ENCODE peak calls at places on chromosomes 2 and 18, in seven cellular contexts. One of them, this sample, is unnamed.

GRCh38 chr18:22691988-22692710 is 241.0 kb upstream of the RBBP8 start:
- DNase-seq in H9: no peak
- DNase-seq in IMR-90: peak
- DNase-seq in mesendoderm: no peak
- DNase-seq in mesenchymal stem cell: peak
- DNase-seq in neuronal stem cell: no peak
- DNase-seq in trophoblast cell: no peak
- DNase-seq in this sample: no peak

GRCh38 chr18:32289480-32290075 is 99.7 kb downstream of the MEP1B start:
- DNase-seq in H9: peak
- DNase-seq in IMR-90: peak
- DNase-seq in mesendoderm: peak
- DNase-seq in mesenchymal stem cell: peak
- DNase-seq in neuronal stem cell: peak
- DNase-seq in trophoblast cell: peak
- DNase-seq in this sample: no peak

GRCh38 chr2:105888625-105889024 is 143.9 kb downstream of the NCK2 start:
- DNase-seq in H9: no peak
- DNase-seq in IMR-90: no peak
- DNase-seq in mesendoderm: peak
- DNase-seq in mesenchymal stem cell: no peak
- DNase-seq in neuronal stem cell: no peak
- DNase-seq in trophoblast cell: no peak
- DNase-seq in this sample: no peak

GRCh38 chr18:35389095-35389618 is 12.0 kb upstream of the ZNF396 start:
- DNase-seq in H9: no peak
- DNase-seq in IMR-90: peak
- DNase-seq in mesendoderm: no peak
- DNase-seq in mesenchymal stem cell: peak
- DNase-seq in neuronal stem cell: no peak
- DNase-seq in trophoblast cell: no peak
- DNase-seq in this sample: no peak

GRCh38 chr18:34357944-34358580 is 133.3 kb upstream of the NOL4 start:
- DNase-seq in H9: no peak
- DNase-seq in IMR-90: no peak
- DNase-seq in mesendoderm: no peak
- DNase-seq in mesenchymal stem cell: no peak
- DNase-seq in neuronal stem cell: no peak
- DNase-seq in trophoblast cell: no peak
- DNase-seq in this sample: no peak

GRCh38 chr2:127001751-127002150 is 103.1 kb downstream of the TEX51 start:
- DNase-seq in H9: no peak
- DNase-seq in IMR-90: no peak
- DNase-seq in mesendoderm: no peak
- DNase-seq in mesenchymal stem cell: no peak
- DNase-seq in neuronal stem cell: no peak
- DNase-seq in trophoblast cell: no peak
- DNase-seq in this sample: no peak

GRCh38 chr2:170577356-170577755 is 137.8 kb upstream of the SP5 start:
- DNase-seq in H9: no peak
- DNase-seq in IMR-90: no peak
- DNase-seq in mesendoderm: no peak
- DNase-seq in mesenchymal stem cell: no peak
- DNase-seq in neuronal stem cell: no peak
- DNase-seq in trophoblast cell: no peak
- DNase-seq in this sample: no peak

GRCh38 chr2:170207901-170208300 is 30.0 kb downstream of the MYO3B start:
- DNase-seq in H9: no peak
- DNase-seq in IMR-90: no peak
- DNase-seq in mesendoderm: no peak
- DNase-seq in mesenchymal stem cell: no peak
- DNase-seq in neuronal stem cell: no peak
- DNase-seq in trophoblast cell: no peak
- DNase-seq in this sample: no peak

GRCh38 chr18:74831571-74832250 is 234.0 kb downstream of the ZNF407 start:
- DNase-seq in H9: no peak
- DNase-seq in IMR-90: peak
- DNase-seq in mesendoderm: no peak
- DNase-seq in mesenchymal stem cell: no peak
- DNase-seq in neuronal stem cell: no peak
- DNase-seq in trophoblast cell: no peak
- DNase-seq in this sample: no peak

GRCh38 chr2:3130889-3131635 is 246.6 kb downstream of the EIPR1 start:
- DNase-seq in H9: no peak
- DNase-seq in IMR-90: no peak
- DNase-seq in mesendoderm: peak
- DNase-seq in mesenchymal stem cell: peak
- DNase-seq in neuronal stem cell: peak
- DNase-seq in trophoblast cell: no peak
- DNase-seq in this sample: no peak

GRCh38 chr2:119201815-119202214 is 21.8 kb upstream of the STEAP3 start:
- DNase-seq in H9: no peak
- DNase-seq in IMR-90: no peak
- DNase-seq in mesendoderm: no peak
- DNase-seq in mesenchymal stem cell: no peak
- DNase-seq in neuronal stem cell: no peak
- DNase-seq in trophoblast cell: no peak
- DNase-seq in this sample: no peak

GRCh38 chr2:30232027-30232800 is 880 bp downstream of the LBH start:
- DNase-seq in H9: peak
- DNase-seq in IMR-90: peak
- DNase-seq in mesendoderm: peak
- DNase-seq in mesenchymal stem cell: peak
- DNase-seq in neuronal stem cell: peak
- DNase-seq in trophoblast cell: no peak
- DNase-seq in this sample: no peak

GRCh38 chr2:102789349-102790085 is 27.7 kb downstream of the TMEM182 start:
- DNase-seq in H9: no peak
- DNase-seq in IMR-90: no peak
- DNase-seq in mesendoderm: no peak
- DNase-seq in mesenchymal stem cell: no peak
- DNase-seq in neuronal stem cell: no peak
- DNase-seq in trophoblast cell: no peak
- DNase-seq in this sample: no peak

GRCh38 chr2:159101755-159102489 is 133.5 kb downstream of the TANC1 start:
- DNase-seq in H9: no peak
- DNase-seq in IMR-90: no peak
- DNase-seq in mesendoderm: no peak
- DNase-seq in mesenchymal stem cell: no peak
- DNase-seq in neuronal stem cell: no peak
- DNase-seq in trophoblast cell: no peak
- DNase-seq in this sample: no peak

GRCh38 chr18:39994521-39994920 is 1960.5 kb upstream of the PIK3C3 start:
- DNase-seq in H9: no peak
- DNase-seq in IMR-90: no peak
- DNase-seq in mesendoderm: peak
- DNase-seq in mesenchymal stem cell: no peak
- DNase-seq in neuronal stem cell: no peak
- DNase-seq in trophoblast cell: peak
- DNase-seq in this sample: no peak

GRCh38 chr2:216082805-216083204 is 1.1 kb downstream of the TMEM169 start:
- DNase-seq in H9: no peak
- DNase-seq in IMR-90: peak
- DNase-seq in mesendoderm: peak
- DNase-seq in mesenchymal stem cell: no peak
- DNase-seq in neuronal stem cell: no peak
- DNase-seq in trophoblast cell: no peak
- DNase-seq in this sample: no peak

DNA sequence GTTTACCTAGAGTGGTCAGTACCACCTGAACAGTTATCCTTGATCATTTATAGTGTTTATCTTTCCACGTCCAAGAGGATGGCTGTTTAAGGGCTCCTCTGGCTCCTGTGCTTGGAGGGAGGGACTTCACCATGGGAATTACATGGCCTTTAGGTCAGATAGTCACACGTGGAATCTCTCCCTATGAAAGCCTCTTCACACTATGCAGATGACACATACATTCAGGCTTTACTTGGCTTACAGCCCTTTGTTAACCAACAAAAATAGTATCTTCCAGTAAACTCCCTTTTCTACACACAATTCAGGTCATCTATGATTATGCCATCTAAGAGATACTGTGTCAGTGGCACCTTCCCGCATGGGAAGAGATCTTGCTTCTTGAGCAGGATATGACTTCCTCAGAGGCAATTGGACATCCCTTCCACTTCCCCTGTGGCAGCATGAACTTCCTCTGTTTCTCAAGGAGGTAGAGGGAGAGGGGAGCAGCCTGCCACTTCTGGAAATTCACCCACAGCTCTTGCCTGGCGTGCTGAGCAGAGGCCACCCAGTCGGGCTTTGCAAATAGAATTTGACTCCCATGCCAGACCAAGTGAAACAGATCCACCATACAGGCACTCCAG is 53.5 kb downstream of the COLEC12 start:
- DNase-seq in H9: no peak
- DNase-seq in IMR-90: peak
- DNase-seq in mesendoderm: no peak
- DNase-seq in mesenchymal stem cell: peak
- DNase-seq in neuronal stem cell: no peak
- DNase-seq in trophoblast cell: no peak
- DNase-seq in this sample: no peak
- H2BK5ac ChIP-seq in H9: no peak
- H2BK5ac ChIP-seq in IMR-90: no peak
- H2BK5ac ChIP-seq in mesendoderm: no peak
- H2BK5ac ChIP-seq in mesenchymal stem cell: no peak
- H2BK5ac ChIP-seq in neuronal stem cell: no peak
- H2BK5ac ChIP-seq in trophoblast cell: no peak
- H2BK5ac ChIP-seq in this sample: no peak

DNA sequence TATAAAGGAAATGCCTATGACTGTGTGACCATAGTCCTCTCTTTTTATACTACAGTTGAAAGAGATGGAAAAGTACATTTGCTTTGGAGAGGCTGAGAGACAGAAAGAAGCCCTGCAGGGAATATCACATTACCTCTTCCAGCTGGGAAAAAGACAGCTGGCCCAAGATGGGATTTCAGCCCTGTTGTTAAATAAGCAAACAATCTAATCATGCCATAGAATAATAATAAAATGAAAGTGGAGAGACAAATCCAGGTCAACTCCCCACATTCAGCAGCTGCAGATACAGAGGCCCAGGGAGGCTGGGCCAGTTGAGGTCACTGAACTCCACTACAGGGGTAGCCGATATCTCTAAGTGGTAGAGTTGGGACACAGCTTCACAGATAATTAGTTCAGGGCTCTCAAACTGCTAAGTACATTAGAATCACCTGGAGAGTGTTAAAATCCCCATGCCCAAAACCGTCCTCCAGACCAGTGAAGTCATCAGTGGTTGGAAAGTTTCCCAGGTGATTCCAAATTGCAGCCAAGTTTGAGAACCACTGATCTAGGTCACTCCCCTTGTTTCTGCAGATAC is 81.9 kb downstream of the MOGAT1 start:
- DNase-seq in H9: no peak
- DNase-seq in IMR-90: peak
- DNase-seq in mesendoderm: no peak
- DNase-seq in mesenchymal stem cell: peak
- DNase-seq in neuronal stem cell: peak
- DNase-seq in trophoblast cell: no peak
- DNase-seq in this sample: no peak
- H2BK5ac ChIP-seq in H9: no peak
- H2BK5ac ChIP-seq in IMR-90: no peak
- H2BK5ac ChIP-seq in mesendoderm: no peak
- H2BK5ac ChIP-seq in mesenchymal stem cell: no peak
- H2BK5ac ChIP-seq in neuronal stem cell: no peak
- H2BK5ac ChIP-seq in trophoblast cell: no peak
- H2BK5ac ChIP-seq in this sample: no peak

GRCh38 chr2:104388296-104388695 is 465.6 kb upstream of the POU3F3 start:
- DNase-seq in H9: no peak
- DNase-seq in IMR-90: no peak
- DNase-seq in mesendoderm: peak
- DNase-seq in mesenchymal stem cell: no peak
- DNase-seq in neuronal stem cell: no peak
- DNase-seq in trophoblast cell: no peak
- DNase-seq in this sample: no peak

DNA sequence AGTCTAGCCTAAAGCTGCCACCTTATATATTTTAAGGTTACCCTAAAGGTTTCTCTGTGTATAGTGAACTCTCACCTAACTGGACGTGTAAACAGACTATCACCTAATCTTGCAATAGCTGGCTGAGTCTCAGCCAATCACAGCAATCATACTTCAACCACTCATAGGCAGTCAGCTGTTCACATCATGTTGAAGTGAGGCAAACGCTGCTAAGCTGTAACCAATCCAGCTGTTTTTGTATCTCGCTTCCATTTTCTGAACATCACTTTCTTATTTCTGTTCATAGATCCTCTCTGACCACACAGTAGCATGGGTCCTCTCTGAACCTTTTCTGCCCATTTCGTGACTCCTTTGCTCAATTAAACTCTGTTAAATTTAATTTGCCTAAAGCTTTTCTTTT is 468.2 kb upstream of the POU3F3 start:
- DNase-seq in H9: no peak
- DNase-seq in IMR-90: no peak
- DNase-seq in mesendoderm: no peak
- DNase-seq in mesenchymal stem cell: no peak
- DNase-seq in neuronal stem cell: no peak
- DNase-seq in trophoblast cell: no peak
- DNase-seq in this sample: no peak
- H2BK5ac ChIP-seq in H9: no peak
- H2BK5ac ChIP-seq in IMR-90: no peak
- H2BK5ac ChIP-seq in mesendoderm: no peak
- H2BK5ac ChIP-seq in mesenchymal stem cell: no peak
- H2BK5ac ChIP-seq in neuronal stem cell: no peak
- H2BK5ac ChIP-seq in trophoblast cell: no peak
- H2BK5ac ChIP-seq in this sample: no peak

GRCh38 chr18:25314824-25315223 is 37.1 kb downstream of the ZNF521 start:
- DNase-seq in H9: no peak
- DNase-seq in IMR-90: peak
- DNase-seq in mesendoderm: no peak
- DNase-seq in mesenchymal stem cell: peak
- DNase-seq in neuronal stem cell: no peak
- DNase-seq in trophoblast cell: no peak
- DNase-seq in this sample: no peak
- H2BK5ac ChIP-seq in H9: no peak
- H2BK5ac ChIP-seq in IMR-90: no peak
- H2BK5ac ChIP-seq in mesendoderm: no peak
- H2BK5ac ChIP-seq in mesenchymal stem cell: no peak
- H2BK5ac ChIP-seq in neuronal stem cell: no peak
- H2BK5ac ChIP-seq in trophoblast cell: no peak
- H2BK5ac ChIP-seq in this sample: no peak

GRCh38 chr2:172745636-172746035 is 10.0 kb downstream of the RAPGEF4 start:
- DNase-seq in H9: no peak
- DNase-seq in IMR-90: peak
- DNase-seq in mesendoderm: no peak
- DNase-seq in mesenchymal stem cell: peak
- DNase-seq in neuronal stem cell: no peak
- DNase-seq in trophoblast cell: no peak
- DNase-seq in this sample: no peak
- H2BK5ac ChIP-seq in H9: no peak
- H2BK5ac ChIP-seq in IMR-90: no peak
- H2BK5ac ChIP-seq in mesendoderm: no peak
- H2BK5ac ChIP-seq in mesenchymal stem cell: no peak
- H2BK5ac ChIP-seq in neuronal stem cell: no peak
- H2BK5ac ChIP-seq in trophoblast cell: no peak
- H2BK5ac ChIP-seq in this sample: no peak

DNA sequence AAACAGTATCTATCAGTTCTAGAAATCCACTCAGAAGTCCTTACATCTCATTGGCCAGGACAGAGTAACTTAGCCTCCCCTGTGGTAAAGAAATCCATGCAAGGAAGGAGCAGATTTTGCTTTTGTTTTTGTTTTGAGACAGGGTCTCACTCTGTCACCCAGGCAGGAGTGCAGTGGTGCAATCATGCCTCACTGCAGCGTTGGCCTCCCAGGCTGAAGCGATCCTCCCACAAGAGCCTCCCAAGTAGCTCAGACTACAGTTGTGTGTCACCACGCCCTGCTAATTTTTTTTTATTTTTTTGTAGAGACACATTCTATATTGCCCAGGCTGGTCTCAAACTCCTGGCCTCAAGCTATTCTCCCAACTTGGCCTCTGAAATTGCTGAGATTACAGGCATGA is 185.1 kb downstream of the NRP2 start:
- DNase-seq in H9: no peak
- DNase-seq in IMR-90: no peak
- DNase-seq in mesendoderm: no peak
- DNase-seq in mesenchymal stem cell: no peak
- DNase-seq in neuronal stem cell: no peak
- DNase-seq in trophoblast cell: no peak
- DNase-seq in this sample: no peak
- H2BK5ac ChIP-seq in H9: no peak
- H2BK5ac ChIP-seq in IMR-90: no peak
- H2BK5ac ChIP-seq in mesendoderm: no peak
- H2BK5ac ChIP-seq in mesenchymal stem cell: no peak
- H2BK5ac ChIP-seq in neuronal stem cell: no peak
- H2BK5ac ChIP-seq in trophoblast cell: no peak
- H2BK5ac ChIP-seq in this sample: no peak

This sample was measured in H1.